ENCODE peak calls at places on chromosomes 5 and 9, in four cellular contexts. One of them, this sample, is unnamed.

GRCh38 chr9:113742878-113743277 is 133.2 kb upstream of the ZNF618 start:
- DNase-seq in GM20000: no peak
- DNase-seq in fibroblast of the aortic adventitia: no peak
- DNase-seq in prostate gland: no peak
- DNase-seq in this sample: no peak

GRCh38 chr5:176814836-176815438 is 4.6 kb downstream of the UNC5A start:
- DNase-seq in prostate gland: no peak
- DNase-seq in GM20000: no peak
- DNase-seq in fibroblast of the aortic adventitia: no peak
- DNase-seq in this sample: no peak

GRCh38 chr9:100216178-100216787 is 117.2 kb downstream of the INVS start:
- DNase-seq in GM20000: peak
- DNase-seq in prostate gland: peak
- DNase-seq in fibroblast of the aortic adventitia: peak
- DNase-seq in this sample: no peak

GRCh38 chr5:97297063-97297715 is 114.1 kb upstream of the RIOK2 start:
- DNase-seq in fibroblast of the aortic adventitia: peak
- DNase-seq in prostate gland: no peak
- DNase-seq in GM20000: peak
- DNase-seq in this sample: no peak

GRCh38 chr5:148926207-148926606 is 99.8 kb downstream of the ADRB2 start:
- DNase-seq in GM20000: no peak
- DNase-seq in fibroblast of the aortic adventitia: no peak
- DNase-seq in prostate gland: no peak
- DNase-seq in this sample: no peak

GRCh38 chr9:136853596-136854112 is 1.5 kb downstream of the MAMDC4 start:
- DNase-seq in GM20000: no peak
- DNase-seq in prostate gland: no peak
- DNase-seq in fibroblast of the aortic adventitia: no peak
- DNase-seq in this sample: no peak

GRCh38 chr5:41457942-41458341 is 52.5 kb downstream of the PLCXD3 start:
- DNase-seq in fibroblast of the aortic adventitia: no peak
- DNase-seq in GM20000: no peak
- DNase-seq in prostate gland: no peak
- DNase-seq in this sample: no peak

GRCh38 chr9:93319301-93319991 is 132.0 kb upstream of the FAM120A start:
- DNase-seq in prostate gland: no peak
- DNase-seq in GM20000: no peak
- DNase-seq in fibroblast of the aortic adventitia: no peak
- DNase-seq in this sample: no peak

GRCh38 chr5:107469485-107469884 is 201.3 kb downstream of the EFNA5 start:
- DNase-seq in prostate gland: no peak
- DNase-seq in GM20000: no peak
- DNase-seq in fibroblast of the aortic adventitia: peak
- DNase-seq in this sample: peak

GRCh38 chr5:145797336-145797735 is 37.8 kb downstream of the PRELID2 start:
- DNase-seq in prostate gland: no peak
- DNase-seq in fibroblast of the aortic adventitia: peak
- DNase-seq in GM20000: no peak
- DNase-seq in this sample: no peak
- TF ChIP-seq CTCF in prostate gland: no peak
- TF ChIP-seq CTCF in fibroblast of the aortic adventitia: no peak
- TF ChIP-seq CTCF in GM20000: no peak
- TF ChIP-seq CTCF in this sample: no peak

GRCh38 chr9:83708515-83709158 is 879 bp upstream of the UBQLN1 start:
- DNase-seq in prostate gland: peak
- DNase-seq in GM20000: peak
- DNase-seq in fibroblast of the aortic adventitia: peak
- DNase-seq in this sample: peak
- TF ChIP-seq CTCF in prostate gland: peak
- TF ChIP-seq CTCF in GM20000: peak
- TF ChIP-seq CTCF in fibroblast of the aortic adventitia: no peak
- TF ChIP-seq CTCF in this sample: peak

DNA sequence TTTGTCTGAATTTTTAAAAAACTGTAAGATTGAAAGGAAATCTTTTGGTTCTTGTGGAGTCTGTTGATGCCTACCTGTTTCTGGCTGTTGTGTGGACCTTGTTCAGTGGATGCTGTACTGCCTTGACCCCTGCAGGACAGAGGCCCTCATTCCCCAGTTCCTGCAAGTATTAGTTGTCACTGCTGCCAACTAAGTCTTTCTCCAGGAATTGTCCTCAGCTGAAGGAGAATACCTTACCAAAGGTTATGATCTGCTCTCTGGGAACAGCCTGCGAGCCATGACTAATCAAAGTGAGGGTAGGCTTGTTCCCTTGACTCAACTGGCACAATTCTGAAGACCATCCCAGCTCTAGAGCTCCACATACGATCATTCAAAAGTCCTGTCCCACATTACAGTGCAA is 145.3 kb upstream of the FST start:
- DNase-seq in GM20000: no peak
- DNase-seq in fibroblast of the aortic adventitia: peak
- DNase-seq in prostate gland: no peak
- DNase-seq in this sample: no peak
- TF ChIP-seq CTCF in GM20000: no peak
- TF ChIP-seq CTCF in fibroblast of the aortic adventitia: peak
- TF ChIP-seq CTCF in prostate gland: no peak
- TF ChIP-seq CTCF in this sample: peak

GRCh38 chr9:104606202-104606601 is 775 bp upstream of the OR13C2 start:
- DNase-seq in GM20000: no peak
- DNase-seq in fibroblast of the aortic adventitia: no peak
- DNase-seq in prostate gland: no peak
- DNase-seq in this sample: no peak

GRCh38 chr9:104604801-104605200 is 626 bp downstream of the OR13C2 start:
- DNase-seq in GM20000: no peak
- DNase-seq in prostate gland: no peak
- DNase-seq in fibroblast of the aortic adventitia: no peak
- DNase-seq in this sample: no peak

DNA sequence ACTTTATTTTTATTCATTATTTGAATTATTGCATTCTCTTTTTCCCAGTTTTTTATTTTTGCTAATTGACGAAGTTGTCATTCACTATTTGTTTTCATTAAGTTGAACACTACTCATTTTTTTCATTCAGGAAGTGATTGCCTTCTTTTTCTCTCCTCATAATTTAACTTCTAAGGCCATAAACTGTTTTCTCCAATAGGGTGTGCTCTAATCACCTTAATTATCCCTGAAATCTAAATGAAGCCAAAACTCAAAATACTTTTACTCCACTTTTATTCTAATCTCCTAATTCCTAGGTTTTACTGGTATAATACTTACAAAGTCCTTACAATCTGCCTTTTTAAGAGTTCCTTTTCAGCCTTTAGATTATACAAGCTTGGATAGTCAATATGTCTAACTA is 2.9 kb upstream of the OR13C2 start:
- DNase-seq in prostate gland: no peak
- DNase-seq in fibroblast of the aortic adventitia: no peak
- DNase-seq in GM20000: no peak
- DNase-seq in this sample: no peak
- TF ChIP-seq CTCF in prostate gland: no peak
- TF ChIP-seq CTCF in fibroblast of the aortic adventitia: no peak
- TF ChIP-seq CTCF in GM20000: no peak
- TF ChIP-seq CTCF in this sample: peak

This sample was measured in epithelial cell of proximal tubule.